ENCODE peak calls at places on chromosomes 4 and X, in nine cellular contexts. K is heart right ventricle, Q is IMR-90, H is endodermal cell, L is astrocyte, U is MM.1S, M is right lobe of liver, G is body of pancreas, D is left ventricle myocardium inferior. A is an unnamed sample.
A peak's percentile ranks its signal among the peaks of the same experiment; 100 is the strongest.

GRCh38 chr4:86496094-86497060 is 97.7 kb upstream of the PTPN13 start:
- DNase-seq in K (peak; percentile 11), Q (peak; percentile 57), H (peak; percentile 60), L (no peak), U (peak; percentile 52), M (no peak), G (peak; percentile 48), D (no peak), A (peak; percentile 25)

GRCh38 chr4:109801895-109802319 is at the start of gene CFI:
- DNase-seq in K (no peak), Q (peak; percentile 32), H (no peak), L (peak; percentile 88), U (no peak), M (no peak), G (no peak), D (no peak), A (peak; percentile 12)

GRCh38 chr4:36172650-36173049 is 71.7 kb downstream of the ARAP2 start:
- DNase-seq in K (no peak), Q (no peak), H (no peak), L (no peak), U (no peak), M (no peak), G (peak; percentile 18), D (no peak), A (no peak)

GRCh38 chrX:16786139-16786790 is at the start of gene TXLNG:
- DNase-seq in K (peak; percentile 96), Q (peak; percentile 100), H (peak; percentile 100), L (peak; percentile 98), U (peak; percentile 96), M (peak; percentile 99), G (peak; percentile 95), D (peak; percentile 95), A (peak; percentile 100)

GRCh38 chr4:67918428-67918827 is 34.6 kb upstream of the TMPRSS11D start:
- DNase-seq in K (no peak), Q (no peak), H (no peak), L (no peak), U (no peak), M (no peak), G (no peak), D (no peak), A (no peak)

GRCh38 chr4:146073517-146073916 is 102.0 kb upstream of the LSM6 start:
- DNase-seq in K (no peak), Q (no peak), H (no peak), L (no peak), U (no peak), M (no peak), G (no peak), D (no peak), A (no peak)

GRCh38 chr4:144709793-144710525 is 64.0 kb downstream of the HHIP start:
- DNase-seq in K (peak; percentile 18), Q (peak; percentile 66), H (no peak), L (peak; percentile 86), U (no peak), M (no peak), G (no peak), D (no peak), A (peak; percentile 79)

GRCh38 chrX:109880629-109881028 is 122.3 kb upstream of the TMEM164 start:
- DNase-seq in K (no peak), Q (no peak), H (no peak), L (no peak), U (no peak), M (no peak), G (no peak), D (no peak), A (no peak)

GRCh38 chr4:30264465-30264864 is 455.7 kb upstream of the PCDH7 start:
- DNase-seq in K (no peak), Q (no peak), H (no peak), L (no peak), U (no peak), M (no peak), G (no peak), D (no peak), A (no peak)

GRCh38 chrX:22163306-22163705 is 109.4 kb upstream of the CBLL2 start:
- DNase-seq in K (no peak), Q (no peak), H (no peak), L (no peak), U (no peak), M (no peak), G (no peak), D (no peak), A (no peak)

GRCh38 chr4:25098964-25099843 is 61.0 kb downstream of the SEPSECS start:
- DNase-seq in K (peak; percentile 80), Q (peak; percentile 63), H (no peak), L (peak; percentile 69), U (no peak), M (no peak), G (peak; percentile 35), D (peak; percentile 90), A (peak; percentile 89)

GRCh38 chr4:21768349-21769310 is 179.9 kb downstream of the KCNIP4 start:
- DNase-seq in K (peak; percentile 9), Q (peak; percentile 52), H (no peak), L (peak; percentile 30), U (peak; percentile 55), M (no peak), G (no peak), D (no peak), A (peak; percentile 48)

GRCh38 chr4:73446336-73446938 is 10.4 kb downstream of the AFP start:
- DNase-seq in K (no peak), Q (peak; percentile 63), H (no peak), L (peak; percentile 26), U (peak; percentile 75), M (no peak), G (no peak), D (no peak), A (peak; percentile 57)

GRCh38 chr4:118842055-118842454 is 6.1 kb upstream of the SEC24D start:
- DNase-seq in K (no peak), Q (peak; percentile 82), H (no peak), L (peak; percentile 84), U (no peak), M (no peak), G (no peak), D (no peak), A (peak; percentile 27)

GRCh38 chr4:52551487-52551886 is 107.6 kb downstream of the USP46 start:
- DNase-seq in K (peak; percentile 75), Q (no peak), H (peak; percentile 20), L (no peak), U (no peak), M (no peak), G (no peak), D (peak; percentile 69), A (no peak)

GRCh38 chr4:1978226-1978625 is 30.5 kb downstream of the NELFA start:
- DNase-seq in K (no peak), Q (no peak), H (peak; percentile 39), L (no peak), U (no peak), M (peak; percentile 29), G (no peak), D (no peak), A (no peak)

GRCh38 chr4:1980561-1981041 is 28.2 kb downstream of the NELFA start:
- DNase-seq in K (no peak), Q (no peak), H (no peak), L (no peak), U (no peak), M (peak; percentile 30), G (no peak), D (no peak), A (no peak)

GRCh38 chr4:1981251-1982055 is 27.3 kb downstream of the NELFA start:
- DNase-seq in K (no peak), Q (peak; percentile 11), H (peak; percentile 87), L (no peak), U (no peak), M (peak; percentile 44), G (no peak), D (no peak), A (no peak)

GRCh38 chr4:1978741-1979476 is 29.9 kb downstream of the NELFA start:
- DNase-seq in K (no peak), Q (no peak), H (no peak), L (no peak), U (no peak), M (peak; percentile 49), G (no peak), D (no peak), A (no peak)

GRCh38 chr4:1979477-1980196 is 29.1 kb downstream of the NELFA start:
- DNase-seq in K (no peak), Q (no peak), H (no peak), L (no peak), U (peak; percentile 3), M (peak; percentile 38), G (no peak), D (no peak), A (no peak)
- H3K36me3 ChIP-seq in K (peaks cover 6% of the 10 kb centered on the region), Q (peaks cover 75% of the 10 kb centered on the region), H (peaks cover 76% of the 10 kb centered on the region), L (peaks cover 29% of the 10 kb centered on the region), U (peaks cover 20% of the 10 kb centered on the region), M (peaks cover 20% of the 10 kb centered on the region), G (peaks cover 9% of the 10 kb centered on the region), D (peaks cover 98% of the 10 kb centered on the region), A (peaks cover 56% of the 10 kb centered on the region)

GRCh38 chr4:3871181-3871852 is 105.1 kb downstream of the ADRA2C start:
- DNase-seq in K (no peak), Q (no peak), H (peak; percentile 96), L (no peak), U (peak; percentile 13), M (no peak), G (peak; percentile 25), D (no peak), A (no peak)

GRCh38 chr4:3871881-3872833 is 106.0 kb downstream of the ADRA2C start:
- DNase-seq in K (no peak), Q (no peak), H (peak; percentile 74), L (no peak), U (no peak), M (no peak), G (no peak), D (peak; percentile 9), A (no peak)

GRCh38 chr4:3868841-3869572 is 102.8 kb downstream of the ADRA2C start:
- DNase-seq in K (no peak), Q (no peak), H (peak; percentile 35), L (no peak), U (no peak), M (no peak), G (no peak), D (no peak), A (no peak)

GRCh38 chr4:3869661-3870566 is 103.7 kb downstream of the ADRA2C start:
- DNase-seq in K (no peak), Q (no peak), H (peak; percentile 48), L (no peak), U (no peak), M (no peak), G (no peak), D (peak; percentile 6), A (no peak)

GRCh38 chr4:3870567-3870962 is 104.4 kb downstream of the ADRA2C start:
- DNase-seq in K (no peak), Q (no peak), H (peak; percentile 30), L (no peak), U (no peak), M (no peak), G (no peak), D (peak; percentile 2), A (no peak)
- TF ChIP-seq CTCF in K (no peak), Q (no peak), H (no peak), L (no peak), U (no peak), M (no peak), G (no peak), D (no peak), A (no peak)

GRCh38 chr4:174118171-174118570 is 165.3 kb downstream of the FBXO8 start:
- DNase-seq in K (no peak), Q (no peak), H (no peak), L (no peak), U (no peak), M (no peak), G (no peak), D (no peak), A (no peak)
- H3K27ac ChIP-seq in K (no peak overlapping the region), Q (no peak overlapping the region), H (no peak overlapping the region), L (no peak overlapping the region), U (no peak overlapping the region), M (no peak overlapping the region), G (no peak overlapping the region), D (no peak overlapping the region), A (no peak overlapping the region)

GRCh38 chr4:1836650-1837049 is 19.3 kb downstream of the LETM1 start:
- DNase-seq in K (no peak), Q (no peak), H (no peak), L (no peak), U (no peak), M (no peak), G (no peak), D (no peak), A (no peak)
- H3K36me3 ChIP-seq in K (peaks cover 4% of the 10 kb centered on the region), Q (peaks cover 61% of the 10 kb centered on the region), H (peaks cover 66% of the 10 kb centered on the region), L (peaks cover 35% of the 10 kb centered on the region), U (peaks cover 5% of the 10 kb centered on the region), M (peaks cover 37% of the 10 kb centered on the region), G (peaks cover 4% of the 10 kb centered on the region), D (peaks cover 97% of the 10 kb centered on the region), A (peaks cover 83% of the 10 kb centered on the region)